ENCODE peak calls at places on chromosomes 13 and 19, in five cellular contexts. J is astrocyte of the spinal cord, N is glutamatergic neuron, Q is AG10803, M is NCI-H2029 treated with DMSO at 0.1 percent for 48 hours. W is an unnamed sample.

GRCh38 chr19:49938662-49939061 is 9.4 kb upstream of the NUP62 start:
- DNase-seq in Q (no peak), N (no peak), J (no peak), M (no peak), W (no peak)

GRCh38 chr13:71017607-71018006 is 849.4 kb downstream of the DACH1 start:
- DNase-seq in M (no peak), N (no peak), Q (no peak), J (no peak), W (no peak)

GRCh38 chr19:3607398-3608078 is 863 bp upstream of the TBXA2R start:
- DNase-seq in J (peak), Q (peak), M (no peak), N (no peak), W (no peak)

GRCh38 chr13:90321281-90321931 is 1026.1 kb upstream of the MIR17HG start:
- DNase-seq in J (no peak), Q (no peak), N (no peak), M (no peak), W (no peak)

GRCh38 chr13:106522898-106523525 is 12.4 kb downstream of the EFNB2 start:
- DNase-seq in Q (no peak), N (no peak), M (no peak), J (no peak), W (no peak)

GRCh38 chr19:3544742-3545668 is 6.0 kb downstream of the TEKTIP1 start:
- DNase-seq in M (peak), N (peak), Q (peak), J (peak), W (peak)

GRCh38 chr13:68056816-68057710 is 826.9 kb upstream of the PCDH9 start:
- DNase-seq in M (no peak), N (no peak), J (peak), Q (no peak), W (no peak)

GRCh38 chr13:75486146-75486545 is 4.2 kb upstream of the TBC1D4 start:
- DNase-seq in N (no peak), M (no peak), Q (no peak), J (no peak), W (no peak)

GRCh38 chr19:58009666-58010301 is 7.2 kb upstream of the ZNF606 start:
- DNase-seq in M (peak), N (peak), Q (peak), J (peak), W (peak)

W was measured in RPMI8226.